ENCODE peak calls at places on chromosomes 13 and 19, in four cellular contexts. A, T, R and V are unnamed samples.

GRCh38 chr13:27233964-27234363 is 17.4 kb upstream of the RPL21 start:
- DNase-seq in A (no peak), T (no peak), R (no peak), V (no peak)

GRCh38 chr13:76331948-76332712 is 554.1 kb downstream of the KCTD12 start:
- DNase-seq in A (no peak), T (no peak), R (no peak), V (no peak)

GRCh38 chr13:59450218-59450617 is 713.5 kb downstream of the DIAPH3 start:
- DNase-seq in A (no peak), T (no peak), R (peak), V (no peak)

GRCh38 chr13:111508164-111508870 is 187.9 kb downstream of the TEX29 start:
- DNase-seq in A (no peak), T (no peak), R (no peak), V (no peak)

GRCh38 chr19:16461630-16462051 is 10.1 kb downstream of the EPS15L1 start:
- DNase-seq in A (no peak), T (no peak), R (no peak), V (no peak)

GRCh38 chr13:23541221-23541620 is 29.0 kb upstream of the TNFRSF19 start:
- DNase-seq in A (no peak), T (no peak), R (no peak), V (no peak)

GRCh38 chr19:14433454-14434156 is 499 bp downstream of the PKN1 start:
- DNase-seq in A (peak), T (no peak), R (peak), V (no peak)

GRCh38 chr19:8357007-8357521 is 6.9 kb upstream of the ANGPTL4 start:
- DNase-seq in A (no peak), T (no peak), R (no peak), V (no peak)

GRCh38 chr13:60591348-60591747 is 194.3 kb downstream of the TDRD3 start:
- DNase-seq in A (no peak), T (no peak), R (no peak), V (no peak)

GRCh38 chr19:45152504-45153338 is 8.1 kb downstream of the NKPD1 start:
- DNase-seq in A (peak), T (no peak), R (peak), V (peak)

GRCh38 chr13:99726261-99726894 is 225.1 kb downstream of the TM9SF2 start:
- DNase-seq in A (peak), T (no peak), R (no peak), V (no peak)

GRCh38 chr19:49362048-49362925 is at the start of gene TEAD2:
- DNase-seq in A (peak), T (peak), R (peak), V (no peak)

GRCh38 chr19:37905936-37906867 is at the start of gene WDR87:
- DNase-seq in A (no peak), T (peak), R (peak), V (peak)

GRCh38 chr13:44989941-44990340 is 603 bp downstream of the GPALPP1 start:
- DNase-seq in A (no peak), T (no peak), R (peak), V (peak)

GRCh38 chr13:111664696-111665095 is 344.3 kb downstream of the TEX29 start:
- DNase-seq in A (no peak), T (no peak), R (no peak), V (no peak)

GRCh38 chr13:45341799-45342584 is 1.0 kb upstream of the TPT1 start:
- DNase-seq in A (no peak), T (no peak), R (peak), V (no peak)

GRCh38 chr13:46551410-46552301 is 1.3 kb upstream of the LRCH1 start:
- DNase-seq in A (peak), T (peak), R (peak), V (no peak)

GRCh38 chr19:33752018-33752790 is 44.5 kb upstream of the KCTD15 start:
- DNase-seq in A (no peak), T (no peak), R (no peak), V (no peak)

GRCh38 chr13:59208405-59209195 is 955.1 kb downstream of the DIAPH3 start:
- DNase-seq in A (no peak), T (no peak), R (no peak), V (no peak)

GRCh38 chr19:55305491-55305890 is 19.6 kb downstream of the TMEM150B start:
- DNase-seq in A (peak), T (peak), R (peak), V (peak)

GRCh38 chr19:1235625-1236538 is 1.9 kb downstream of the CBARP start:
- DNase-seq in A (no peak), T (no peak), R (peak), V (no peak)

GRCh38 chr13:105135852-105136251 is 1399.6 kb downstream of the EFNB2 start:
- DNase-seq in A (no peak), T (no peak), R (peak), V (no peak)

GRCh38 chr19:8905342-8905741 is 73.2 kb downstream of the MBD3L1 start:
- DNase-seq in A (no peak), T (no peak), R (no peak), V (no peak)

GRCh38 chr19:57465680-57466381 is 8.9 kb upstream of the VN1R1 start:
- DNase-seq in A (peak), T (peak), R (peak), V (no peak)

GRCh38 chr19:18167975-18168645 is 5.5 kb upstream of the IFI30 start:
- DNase-seq in A (peak), T (peak), R (peak), V (peak)

GRCh38 chr13:61414686-61415664 is 674 bp downstream of the PCDH20 start:
- DNase-seq in A (peak), T (no peak), R (peak), V (no peak)

GRCh38 chr19:50314724-50315700 is 14.2 kb downstream of the KCNC3 start:
- DNase-seq in A (peak), T (no peak), R (peak), V (no peak)

GRCh38 chr19:49205114-49205513 is 47.5 kb downstream of the TRPM4 start:
- DNase-seq in A (no peak), T (no peak), R (no peak), V (no peak)

GRCh38 chr13:97749174-97749573 is 204.3 kb upstream of the IPO5 start:
- DNase-seq in A (no peak), T (no peak), R (no peak), V (no peak)

GRCh38 chr19:3910105-3910504 is 22.8 kb upstream of the NMRK2 start:
- DNase-seq in A (no peak), T (no peak), R (no peak), V (no peak)

GRCh38 chr19:5251096-5252065 is 89.2 kb downstream of the PTPRS start:
- DNase-seq in A (no peak), T (no peak), R (no peak), V (no peak)

GRCh38 chr13:31361673-31362072 is 161.9 kb downstream of the B3GLCT start:
- DNase-seq in A (no peak), T (no peak), R (no peak), V (no peak)

GRCh38 chr19:14023404-14024235 is 4.3 kb upstream of the RLN3 start:
- DNase-seq in A (peak), T (peak), R (peak), V (no peak)

GRCh38 chr13:110912651-110913051 is 2.2 kb downstream of the ANKRD10 start:
- DNase-seq in A (no peak), T (no peak), R (no peak), V (no peak)

GRCh38 chr19:29741776-29742175 is 26.7 kb upstream of the C19orf12 start:
- DNase-seq in A (no peak), T (no peak), R (no peak), V (no peak)

GRCh38 chr13:91369432-91369831 is 21.9 kb downstream of the MIR17HG start:
- DNase-seq in A (no peak), T (peak), R (no peak), V (no peak)

GRCh38 chr13:113846639-113847318 is 17.1 kb downstream of the GAS6 start:
- DNase-seq in A (no peak), T (no peak), R (no peak), V (no peak)

GRCh38 chr13:51063909-51064308 is 47.2 kb downstream of the C13orf42 start:
- DNase-seq in A (peak), T (no peak), R (no peak), V (no peak)

GRCh38 chr13:77698211-77699058 is 948 bp downstream of the SLAIN1 start:
- DNase-seq in A (peak), T (peak), R (peak), V (peak)

GRCh38 chr19:50264483-50265186 is 61.2 kb downstream of the MYH14 start:
- DNase-seq in A (no peak), T (peak), R (no peak), V (no peak)

GRCh38 chr13:55613429-55614187 is 1527.1 kb upstream of the PRR20A start:
- DNase-seq in A (no peak), T (no peak), R (no peak), V (no peak)
- TF ChIP-seq TAF1 in A (no peak), T (no peak), R (no peak), V (no peak)

GRCh38 chr19:6260376-6260775 is 19.4 kb downstream of the MLLT1 start:
- DNase-seq in A (no peak), T (no peak), R (no peak), V (no peak)
- TF ChIP-seq TAF1 in A (no peak), T (no peak), R (no peak), V (no peak)

GRCh38 chr13:107807306-107808073 is 407.8 kb downstream of the LIG4 start:
- DNase-seq in A (no peak), T (no peak), R (no peak), V (no peak)
- TF ChIP-seq TAF1 in A (no peak), T (no peak), R (no peak), V (no peak)

GRCh38 chr13:43289458-43290255 is 266.3 kb downstream of the DNAJC15 start:
- DNase-seq in A (no peak), T (no peak), R (no peak), V (no peak)
- TF ChIP-seq TAF1 in A (no peak), T (no peak), R (no peak), V (no peak)

GRCh38 chr13:94351292-94352000 is 128.0 kb downstream of the DCT start:
- DNase-seq in A (no peak), T (no peak), R (no peak), V (no peak)

GRCh38 chr13:94346261-94347019 is 133.0 kb downstream of the DCT start:
- DNase-seq in A (no peak), T (no peak), R (no peak), V (no peak)

DNA sequence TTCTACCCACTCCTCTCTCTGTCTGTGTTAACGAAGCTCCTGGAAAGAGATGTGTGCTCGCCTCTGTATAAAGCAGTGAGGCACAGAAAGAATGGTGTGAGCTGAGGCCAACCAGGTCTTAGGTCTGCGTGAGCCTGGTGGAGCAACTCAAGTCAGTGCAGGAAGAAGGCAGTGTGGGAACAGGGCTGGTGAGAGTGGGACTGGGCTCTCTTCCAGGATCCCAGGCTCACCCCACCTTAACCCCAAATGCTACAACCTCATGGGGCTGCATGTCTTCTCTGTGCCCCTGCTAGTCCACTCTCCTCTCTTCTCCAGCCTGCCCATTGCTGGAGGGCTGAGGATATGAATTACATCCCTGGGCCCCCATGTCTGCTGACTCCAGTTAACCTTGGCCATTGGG is 127.4 kb downstream of the DCT start:
- DNase-seq in A (no peak), T (no peak), R (no peak), V (no peak)
- TF ChIP-seq TAF1 in A (no peak), T (no peak), R (no peak), V (no peak)